ENCODE peak calls at places on chromosome 6, in four cellular contexts. L is T-helper 9 cell; I is stimulated activated CD4-positive, alpha-beta T cell treated with anti-CD3 and anti-CD28 coated beads, Interleukin-1b, Interleukin-23, amount 100 ng/mL, for 4 hours; M is body of pancreas. T is an unnamed sample.

GRCh38 chr6:6707143-6707542 is 118.6 kb downstream of the LY86 start:
- DNase-seq in L (no peak), I (no peak), M (no peak), T (no peak)

GRCh38 chr6:115612216-115612615 is 448.5 kb downstream of the FRK start:
- DNase-seq in L (no peak), I (no peak), M (no peak), T (no peak)

GRCh38 chr6:160253714-160254113 is 4.9 kb downstream of the SLC22A2 start:
- DNase-seq in L (no peak), I (no peak), M (no peak), T (no peak)

GRCh38 chr6:20647585-20647984 is 113.3 kb downstream of the CDKAL1 start:
- DNase-seq in L (no peak), I (no peak), M (no peak), T (no peak)

GRCh38 chr6:128822271-128822670 is 60.7 kb upstream of the LAMA2 start:
- DNase-seq in L (no peak), I (no peak), M (no peak), T (no peak)

GRCh38 chr6:25088513-25088912 is 152.8 kb upstream of the RIPOR2 start:
- DNase-seq in L (no peak), I (no peak), M (no peak), T (no peak)

GRCh38 chr6:4940416-4940815 is 63.4 kb downstream of the RPP40 start:
- DNase-seq in L (no peak), I (no peak), M (no peak), T (no peak)

GRCh38 chr6:130365166-130366010 is 429 bp upstream of the TMEM200A start:
- DNase-seq in L (peak), I (no peak), M (peak), T (peak)